ENCODE peak calls at places on chromosomes 6 and 20, in four cellular contexts. P is KG1, E is esophagus squamous epithelium, J is globus pallidus. F is an unnamed sample.

GRCh38 chr6:168415149-168415992 is 25.6 kb upstream of the SMOC2 start:
- DNase-seq in P (no peak), E (no peak), J (no peak), F (no peak)

GRCh38 chr20:34268851-34269668 is 27.8 kb downstream of the ASIP start:
- DNase-seq in P (no peak), E (no peak), J (peak), F (no peak)

GRCh38 chr20:10075606-10076005 is 40.8 kb downstream of the ANKEF1 start:
- DNase-seq in P (no peak), E (no peak), J (no peak), F (no peak)

GRCh38 chr6:105424177-105424783 is 21.4 kb upstream of the PREP start:
- DNase-seq in P (peak), E (no peak), J (peak), F (peak)

GRCh38 chr20:58998656-58999055 is 8.4 kb downstream of the CTSZ start:
- DNase-seq in P (no peak), E (no peak), J (no peak), F (no peak)

GRCh38 chr6:97882755-97883154 is 599.7 kb upstream of the MMS22L start:
- DNase-seq in P (no peak), E (no peak), J (no peak), F (no peak)

GRCh38 chr20:528923-529594 is 14.5 kb downstream of the CSNK2A1 start:
- DNase-seq in P (no peak), E (no peak), J (peak), F (no peak)

GRCh38 chr6:141498980-141499379 is 633.7 kb upstream of the GJE1 start:
- DNase-seq in P (no peak), E (no peak), J (no peak), F (no peak)

GRCh38 chr20:63066506-63067265 is 59.9 kb upstream of the BHLHE23 start:
- DNase-seq in P (no peak), E (no peak), J (no peak), F (no peak)

GRCh38 chr6:36674942-36675341 is 3.6 kb upstream of the CDKN1A start:
- DNase-seq in P (no peak), E (no peak), J (no peak), F (no peak)

GRCh38 chr6:36836771-36837339 is 2.4 kb downstream of the CPNE5 start:
- DNase-seq in P (no peak), E (no peak), J (no peak), F (no peak)

GRCh38 chr20:17943343-17943742 is 25.3 kb downstream of the SNX5 start:
- DNase-seq in P (no peak), E (no peak), J (no peak), F (peak)

GRCh38 chr6:164129218-164129617 is 714.7 kb downstream of the QKI start:
- DNase-seq in P (no peak), E (no peak), J (no peak), F (no peak)